ENCODE peak calls at places on chromosomes 1 and 21, in ten cellular contexts. C is cardiac muscle cell, W is heart left ventricle, V is AG10803, B is WERI-Rb-1, R is choroid plexus epithelial cell, T is ovary, G is fibroblast of lung, U is tibial nerve, Z is hepatocyte. E is an unnamed sample.

GRCh38 chr1:113804421-113805255 is 7.6 kb downstream of the RSBN1 start:
- DNase-seq in C (no peak), W (no peak), V (peak), B (no peak), R (peak), T (no peak), G (peak), U (no peak), Z (peak), E (peak)

GRCh38 chr1:11804666-11805453 is 904 bp downstream of the MTHFR start:
- DNase-seq in C (peak), W (peak), V (peak), B (no peak), R (peak), T (peak), G (peak), U (peak), Z (peak), E (no peak)

GRCh38 chr1:15948091-15948591 is 27.8 kb downstream of the ZBTB17 start:
- DNase-seq in C (no peak), W (no peak), V (no peak), B (no peak), R (no peak), T (no peak), G (no peak), U (no peak), Z (no peak), E (no peak)

GRCh38 chr1:154171880-154172279 is 17.0 kb upstream of the NUP210L start:
- DNase-seq in C (no peak), W (no peak), V (no peak), B (no peak), R (no peak), T (no peak), G (no peak), U (no peak), Z (no peak), E (no peak)

GRCh38 chr1:111571987-111572386 is 47.6 kb upstream of the RAP1A start:
- DNase-seq in C (no peak), W (no peak), V (peak), B (no peak), R (peak), T (no peak), G (peak), U (no peak), Z (no peak), E (peak)

GRCh38 chr1:108785264-108785663 is 38.8 kb downstream of the STXBP3 start:
- DNase-seq in C (no peak), W (no peak), V (no peak), B (no peak), R (no peak), T (no peak), G (no peak), U (no peak), Z (no peak), E (no peak)

GRCh38 chr1:74161494-74161893 is 36.5 kb downstream of the LRRIQ3 start:
- DNase-seq in C (no peak), W (no peak), V (no peak), B (no peak), R (no peak), T (no peak), G (peak), U (no peak), Z (no peak), E (no peak)

GRCh38 chr1:231093158-231093922 is 53.3 kb upstream of the FAM89A start:
- DNase-seq in C (peak), W (no peak), V (no peak), B (peak), R (peak), T (no peak), G (peak), U (no peak), Z (no peak), E (no peak)

GRCh38 chr21:38159355-38159754 is 97.4 kb upstream of the KCNJ15 start:
- DNase-seq in C (peak), W (peak), V (peak), B (peak), R (peak), T (peak), G (peak), U (peak), Z (peak), E (peak)

GRCh38 chr1:205450448-205450847 is 5.4 kb downstream of the BLACAT1 start:
- DNase-seq in C (peak), W (no peak), V (no peak), B (no peak), R (no peak), T (no peak), G (no peak), U (no peak), Z (no peak), E (no peak)

GRCh38 chr1:171913385-171913784 is 72.1 kb downstream of the DNM3 start:
- DNase-seq in C (no peak), W (no peak), V (peak), B (no peak), R (no peak), T (no peak), G (peak), U (peak), Z (no peak), E (no peak)

GRCh38 chr1:182175340-182176068 is 114.0 kb upstream of the ZNF648 start:
- DNase-seq in C (no peak), W (no peak), V (no peak), B (no peak), R (no peak), T (no peak), G (no peak), U (no peak), Z (peak), E (no peak)

GRCh38 chr1:234040446-234041317 is 136.2 kb downstream of the SLC35F3 start:
- DNase-seq in C (no peak), W (no peak), V (no peak), B (no peak), R (no peak), T (no peak), G (no peak), U (no peak), Z (no peak), E (no peak)

GRCh38 chr1:167467126-167467725 is 51.1 kb downstream of the CD247 start:
- DNase-seq in C (no peak), W (no peak), V (no peak), B (peak), R (peak), T (no peak), G (no peak), U (no peak), Z (peak), E (no peak)

GRCh38 chr21:38631171-38631570 is 132.9 kb upstream of the ERG start:
- DNase-seq in C (no peak), W (no peak), V (no peak), B (no peak), R (no peak), T (no peak), G (peak), U (no peak), Z (no peak), E (peak)

GRCh38 chr1:79235221-79236002 is 228.9 kb upstream of the ADGRL4 start:
- DNase-seq in C (peak), W (no peak), V (peak), B (no peak), R (peak), T (no peak), G (peak), U (no peak), Z (no peak), E (no peak)

GRCh38 chr1:22709227-22709626 is 1.4 kb upstream of the EPHB2 start:
- DNase-seq in C (no peak), W (no peak), V (no peak), B (peak), R (no peak), T (no peak), G (no peak), U (no peak), Z (no peak), E (no peak)
- TF ChIP-seq CTCF in C (peak), W (no peak), V (peak), B (peak), R (peak), T (no peak), G (no peak), U (no peak), Z (peak), E (peak)

GRCh38 chr1:224563666-224564065 is 52.5 kb upstream of the CNIH3 start:
- DNase-seq in C (no peak), W (no peak), V (no peak), B (no peak), R (no peak), T (no peak), G (no peak), U (no peak), Z (no peak), E (no peak)

GRCh38 chr1:224565186-224565585 is 50.9 kb upstream of the CNIH3 start:
- DNase-seq in C (no peak), W (no peak), V (peak), B (no peak), R (peak), T (no peak), G (peak), U (no peak), Z (peak), E (peak)

GRCh38 chr1:224564491-224565084 is 51.5 kb upstream of the CNIH3 start:
- DNase-seq in C (no peak), W (no peak), V (no peak), B (no peak), R (no peak), T (no peak), G (no peak), U (no peak), Z (no peak), E (no peak)

GRCh38 chr1:224569276-224569675 is 46.8 kb upstream of the CNIH3 start:
- DNase-seq in C (no peak), W (no peak), V (no peak), B (no peak), R (no peak), T (no peak), G (no peak), U (no peak), Z (no peak), E (no peak)

GRCh38 chr1:224565611-224566406 is 50.3 kb upstream of the CNIH3 start:
- DNase-seq in C (no peak), W (no peak), V (no peak), B (no peak), R (peak), T (no peak), G (no peak), U (no peak), Z (no peak), E (no peak)
- H3K4me3 ChIP-seq in C (no peak), W (no peak), V (no peak), B (no peak), R (no peak), T (no peak), G (no peak), U (no peak), Z (no peak), E (no peak)

DNA sequence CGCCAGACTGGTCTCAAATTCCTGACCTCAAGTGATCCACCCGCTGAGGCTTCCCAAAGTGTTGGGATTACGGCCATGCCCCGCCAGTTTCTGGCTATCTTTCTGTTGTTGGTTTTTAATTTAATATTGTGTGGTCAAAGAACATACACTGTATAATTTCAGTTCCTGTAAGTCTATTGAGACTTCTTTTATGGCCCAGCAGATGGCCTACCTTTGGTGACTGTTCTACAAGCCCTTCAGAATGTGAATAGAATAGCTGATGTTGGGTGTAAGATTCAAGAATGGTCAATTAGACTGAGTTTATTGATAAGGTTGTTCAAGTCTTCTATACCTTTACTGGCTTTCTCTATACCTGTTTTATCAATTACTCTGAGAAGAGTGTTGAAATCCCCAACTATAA is 10.7 kb downstream of the HES2 start:
- DNase-seq in C (no peak), W (no peak), V (no peak), B (no peak), R (no peak), T (no peak), G (no peak), U (no peak), Z (no peak), E (no peak)
- TF ChIP-seq CTCF in C (no peak), W (no peak), V (peak), B (no peak), R (peak), T (no peak), G (no peak), U (no peak), Z (no peak), E (no peak)

GRCh38 chr1:218346391-218347204 is 1.5 kb downstream of the TGFB2 start:
- DNase-seq in C (no peak), W (no peak), V (peak), B (no peak), R (no peak), T (peak), G (peak), U (peak), Z (peak), E (no peak)
- H3K4me3 ChIP-seq in C (peak), W (peak), V (peak), B (peak), R (peak), T (peak), G (peak), U (peak), Z (peak), E (peak)

GRCh38 chr21:35606136-35606535 is 454.2 kb downstream of the SETD4 start:
- DNase-seq in C (no peak), W (no peak), V (no peak), B (no peak), R (no peak), T (no peak), G (no peak), U (no peak), Z (no peak), E (no peak)

GRCh38 chr21:35607406-35607805 is 452.9 kb downstream of the SETD4 start:
- DNase-seq in C (no peak), W (no peak), V (no peak), B (no peak), R (no peak), T (no peak), G (no peak), U (no peak), Z (no peak), E (no peak)

GRCh38 chr21:35606578-35606977 is 453.7 kb downstream of the SETD4 start:
- DNase-seq in C (no peak), W (no peak), V (no peak), B (no peak), R (no peak), T (no peak), G (no peak), U (no peak), Z (no peak), E (no peak)

GRCh38 chr21:35602811-35603210 is 457.5 kb downstream of the SETD4 start:
- DNase-seq in C (no peak), W (no peak), V (no peak), B (no peak), R (no peak), T (no peak), G (no peak), U (no peak), Z (no peak), E (no peak)

GRCh38 chr21:35603471-35603870 is 456.9 kb downstream of the SETD4 start:
- DNase-seq in C (no peak), W (no peak), V (no peak), B (no peak), R (peak), T (no peak), G (no peak), U (no peak), Z (no peak), E (no peak)
- TF ChIP-seq CTCF in C (no peak), W (no peak), V (no peak), B (no peak), R (peak), T (no peak), G (no peak), U (no peak), Z (no peak), E (peak)

GRCh38 chr1:156706647-156707008 is 1.2 kb upstream of the CRABP2 start:
- DNase-seq in C (peak), W (peak), V (peak), B (peak), R (peak), T (peak), G (peak), U (peak), Z (peak), E (peak)
- H3K4me3 ChIP-seq in C (peak), W (peak), V (peak), B (peak), R (peak), T (peak), G (peak), U (peak), Z (peak), E (peak)

GRCh38 chr1:156912861-156913808 is 7.3 kb upstream of the LRRC71 start:
- DNase-seq in C (no peak), W (no peak), V (no peak), B (no peak), R (no peak), T (no peak), G (no peak), U (no peak), Z (peak), E (no peak)
- TF ChIP-seq CTCF in C (no peak), W (no peak), V (no peak), B (peak), R (no peak), T (no peak), G (no peak), U (no peak), Z (peak), E (no peak)

GRCh38 chr1:226641671-226642231 is 93.2 kb downstream of the STUM start:
- DNase-seq in C (no peak), W (peak), V (no peak), B (no peak), R (no peak), T (no peak), G (no peak), U (no peak), Z (no peak), E (no peak)
- H3K4me3 ChIP-seq in C (no peak), W (no peak), V (no peak), B (no peak), R (no peak), T (no peak), G (no peak), U (no peak), Z (no peak), E (no peak)

GRCh38 chr1:68320349-68320748 is 88.0 kb upstream of the WLS start:
- DNase-seq in C (no peak), W (no peak), V (no peak), B (no peak), R (no peak), T (no peak), G (no peak), U (no peak), Z (no peak), E (no peak)

GRCh38 chr1:68322837-68323687 is 90.7 kb upstream of the WLS start:
- DNase-seq in C (peak), W (no peak), V (peak), B (no peak), R (peak), T (peak), G (peak), U (peak), Z (no peak), E (peak)

GRCh38 chr1:68322096-68322495 is 89.8 kb upstream of the WLS start:
- DNase-seq in C (no peak), W (no peak), V (no peak), B (no peak), R (no peak), T (no peak), G (no peak), U (no peak), Z (no peak), E (no peak)

GRCh38 chr1:68319907-68320306 is 87.6 kb upstream of the WLS start:
- DNase-seq in C (no peak), W (no peak), V (no peak), B (no peak), R (no peak), T (no peak), G (no peak), U (no peak), Z (no peak), E (no peak)

GRCh38 chr1:68321084-68321685 is 88.9 kb upstream of the WLS start:
- DNase-seq in C (peak), W (peak), V (peak), B (peak), R (peak), T (peak), G (peak), U (peak), Z (peak), E (no peak)
- TF ChIP-seq CTCF in C (peak), W (peak), V (peak), B (peak), R (peak), T (peak), G (peak), U (peak), Z (peak), E (peak)

DNA sequence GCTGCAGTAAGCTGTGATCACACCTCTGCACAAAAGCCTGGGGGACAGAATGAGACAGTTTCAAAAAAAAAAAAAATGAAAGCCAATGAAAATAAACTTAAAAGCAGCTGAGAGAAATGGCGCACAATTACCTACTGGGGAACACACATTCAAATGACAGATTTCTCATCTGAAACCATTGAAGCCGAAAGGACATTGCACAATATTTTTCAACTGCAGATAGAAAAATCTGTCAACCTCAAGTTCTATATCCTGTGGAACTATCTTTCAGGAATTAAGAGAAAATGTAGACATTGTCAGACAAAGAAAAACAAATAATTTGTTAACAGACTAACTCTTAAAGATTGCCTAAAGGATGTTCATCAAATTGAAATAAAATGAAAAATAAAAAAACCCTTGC is 442.8 kb downstream of the MATN1 start:
- DNase-seq in C (no peak), W (no peak), V (no peak), B (no peak), R (no peak), T (no peak), G (no peak), U (no peak), Z (no peak), E (no peak)
- H3K4me3 ChIP-seq in C (no peak), W (no peak), V (no peak), B (no peak), R (no peak), T (no peak), G (no peak), U (no peak), Z (no peak), E (no peak)

E was measured in AG09309.